ENCODE peak calls at places on chromosome 18, in seven cellular contexts. J is activated naive CD4-positive, alpha-beta T cell; W is K562; C is stimulated activated CD4-positive, alpha-beta T cell treated with anti-CD3 and anti-CD28 coated beads, Interleukin-15, amount 100 ng/mL, for 1 hour; Q is B cell; B is mesothelial cell of epicardium; G is NCI-H2081. F is an unnamed sample.

GRCh38 chr18:34709104-34709503 is 994 bp upstream of the DTNA start:
- DNase-seq in J (no peak), W (no peak), C (no peak), Q (no peak), B (no peak), G (no peak), F (no peak)

GRCh38 chr18:13577091-13577697 is 149.2 kb downstream of the FAM210A start:
- DNase-seq in J (no peak), W (no peak), C (peak; percentile 21), Q (peak; percentile 57), B (no peak), G (no peak), F (no peak)

GRCh38 chr18:3814840-3815239 is 364.9 kb downstream of the TGIF1 start:
- DNase-seq in J (no peak), W (no peak), C (no peak), Q (no peak), B (no peak), G (no peak), F (no peak)

GRCh38 chr18:49813071-49813320 is 337 bp downstream of the ACAA2 start:
- DNase-seq in J (no peak), W (peak; percentile 18), C (no peak), Q (no peak), B (no peak), G (no peak), F (no peak)

GRCh38 chr18:8694891-8695290 is 10.5 kb upstream of the MTCL1 start:
- DNase-seq in J (no peak), W (no peak), C (no peak), Q (no peak), B (no peak), G (no peak), F (no peak)

GRCh38 chr18:32670727-32671126 is 102.1 kb downstream of the KLHL14 start:
- DNase-seq in J (no peak), W (no peak), C (no peak), Q (no peak), B (no peak), G (no peak), F (no peak)

GRCh38 chr18:21164746-21165145 is 53.1 kb upstream of the ROCK1 start:
- DNase-seq in J (no peak), W (no peak), C (no peak), Q (no peak), B (no peak), G (no peak), F (no peak)

GRCh38 chr18:1998121-1998520 is 573.2 kb downstream of the METTL4 start:
- DNase-seq in J (no peak), W (no peak), C (no peak), Q (no peak), B (no peak), G (no peak), F (no peak)

GRCh38 chr18:55763298-55763697 is 175.3 kb upstream of the TCF4 start:
- DNase-seq in J (no peak), W (no peak), C (no peak), Q (no peak), B (no peak), G (no peak), F (no peak)

GRCh38 chr18:59512025-59512710 is 153.1 kb upstream of the LMAN1 start:
- DNase-seq in J (no peak), W (no peak), C (no peak), Q (no peak), B (no peak), G (no peak), F (no peak)

GRCh38 chr18:79507546-79508480 is 112.1 kb downstream of the NFATC1 start:
- DNase-seq in J (no peak), W (no peak), C (no peak), Q (peak; percentile 50), B (peak; percentile 18), G (no peak), F (no peak)

GRCh38 chr18:11246466-11246865 is 97.1 kb upstream of the PIEZO2 start:
- DNase-seq in J (no peak), W (no peak), C (no peak), Q (no peak), B (no peak), G (no peak), F (no peak)

GRCh38 chr18:56651771-56652092 is 573 bp downstream of the WDR7 start:
- DNase-seq in J (no peak), W (no peak), C (no peak), Q (no peak), B (no peak), G (no peak), F (no peak)